ENCODE peak calls at places on chromosomes 3 and 15, in four cellular contexts. One of them, this sample, is unnamed.

GRCh38 chr3:78091478-78092119 is 1051.7 kb downstream of the ROBO2 start:
- DNase-seq in K562: no peak
- DNase-seq in GM12878: no peak
- DNase-seq in H1: no peak
- DNase-seq in this sample: no peak

GRCh38 chr3:166608132-166608531 is 770.9 kb upstream of the BCHE start:
- DNase-seq in H1: no peak
- DNase-seq in GM12878: no peak
- DNase-seq in K562: no peak
- DNase-seq in this sample: no peak

GRCh38 chr15:31271224-31271635 is 55.4 kb upstream of the KLF13 start:
- DNase-seq in GM12878: no peak
- DNase-seq in H1: peak; percentile 29
- DNase-seq in K562: no peak
- DNase-seq in this sample: no peak

GRCh38 chr3:37272743-37273142 is 98.4 kb upstream of the LRRFIP2 start:
- DNase-seq in H1: no peak
- DNase-seq in K562: no peak
- DNase-seq in GM12878: no peak
- DNase-seq in this sample: no peak

GRCh38 chr3:120348065-120348980 is 831 bp downstream of the LRRC58 start:
- DNase-seq in K562: no peak
- DNase-seq in H1: no peak
- DNase-seq in GM12878: no peak
- DNase-seq in this sample: no peak

GRCh38 chr15:59247364-59247763 is 40.7 kb downstream of the LDHAL6B start:
- DNase-seq in GM12878: no peak
- DNase-seq in H1: peak; percentile 65
- DNase-seq in K562: no peak
- DNase-seq in this sample: no peak

GRCh38 chr3:94173667-94174434 is 111.0 kb downstream of the NSUN3 start:
- DNase-seq in K562: no peak
- DNase-seq in H1: no peak
- DNase-seq in GM12878: no peak
- DNase-seq in this sample: no peak

GRCh38 chr3:136261826-136262225 is 11.7 kb downstream of the PCCB start:
- DNase-seq in GM12878: no peak
- DNase-seq in H1: peak; percentile 7
- DNase-seq in K562: no peak
- DNase-seq in this sample: no peak

GRCh38 chr3:134074790-134075567 is 45.3 kb upstream of the SLCO2A1 start:
- DNase-seq in GM12878: no peak
- DNase-seq in H1: peak; percentile 17
- DNase-seq in K562: no peak
- DNase-seq in this sample: no peak

GRCh38 chr15:76711351-76711827 is 193.8 kb downstream of the SCAPER start:
- DNase-seq in K562: no peak
- DNase-seq in GM12878: peak; percentile 85
- DNase-seq in H1: no peak
- DNase-seq in this sample: no peak

GRCh38 chr3:183033746-183034145 is 53.4 kb upstream of the DCUN1D1 start:
- DNase-seq in GM12878: no peak
- DNase-seq in H1: no peak
- DNase-seq in K562: no peak
- DNase-seq in this sample: no peak

GRCh38 chr3:187519428-187519890 is 150.7 kb downstream of the SST start:
- DNase-seq in K562: no peak
- DNase-seq in GM12878: no peak
- DNase-seq in H1: peak; percentile 51
- DNase-seq in this sample: no peak

GRCh38 chr15:74723754-74724334 is 1.5 kb downstream of the CYP1A1 start:
- DNase-seq in K562: peak; percentile 64
- DNase-seq in GM12878: no peak
- DNase-seq in H1: peak; percentile 49
- DNase-seq in this sample: peak; percentile 77

GRCh38 chr3:161744366-161744765 is 247.8 kb downstream of the OTOL1 start:
- DNase-seq in K562: no peak
- DNase-seq in GM12878: no peak
- DNase-seq in H1: no peak
- DNase-seq in this sample: no peak

GRCh38 chr3:120381503-120381902 is 32.3 kb upstream of the LRRC58 start:
- DNase-seq in H1: no peak
- DNase-seq in GM12878: no peak
- DNase-seq in K562: no peak
- DNase-seq in this sample: no peak

GRCh38 chr3:168081856-168082255 is 13.9 kb downstream of the GOLIM4 start:
- DNase-seq in GM12878: no peak
- DNase-seq in K562: no peak
- DNase-seq in H1: no peak
- DNase-seq in this sample: no peak

GRCh38 chr3:146594843-146595482 is 10.2 kb downstream of the PLSCR5 start:
- DNase-seq in GM12878: no peak
- DNase-seq in K562: no peak
- DNase-seq in H1: no peak
- DNase-seq in this sample: peak; percentile 16

GRCh38 chr3:66010348-66011097 is 28.2 kb downstream of the MAGI1 start:
- DNase-seq in K562: no peak
- DNase-seq in H1: no peak
- DNase-seq in GM12878: no peak
- DNase-seq in this sample: peak; percentile 22

GRCh38 chr3:38650248-38650940 is 907 bp upstream of the SCN5A start:
- DNase-seq in K562: no peak
- DNase-seq in GM12878: no peak
- DNase-seq in H1: peak; percentile 49
- DNase-seq in this sample: no peak

GRCh38 chr15:56805466-56806146 is 72.3 kb upstream of the ZNF280D start:
- DNase-seq in K562: no peak
- DNase-seq in GM12878: no peak
- DNase-seq in H1: no peak
- DNase-seq in this sample: peak; percentile 65

GRCh38 chr3:188594137-188594536 is 440.2 kb downstream of the LPP start:
- DNase-seq in H1: no peak
- DNase-seq in GM12878: no peak
- DNase-seq in K562: no peak
- DNase-seq in this sample: no peak

GRCh38 chr3:132347095-132347494 is 29.9 kb downstream of the ACP3 start:
- DNase-seq in K562: no peak
- DNase-seq in H1: no peak
- DNase-seq in GM12878: no peak
- DNase-seq in this sample: no peak

GRCh38 chr15:77840962-77841361 is 208.2 kb upstream of the LINGO1 start:
- DNase-seq in GM12878: no peak
- DNase-seq in K562: no peak
- DNase-seq in H1: no peak
- DNase-seq in this sample: no peak

GRCh38 chr3:146256851-146257486 is 6.1 kb upstream of the PLSCR4 start:
- DNase-seq in H1: no peak
- DNase-seq in K562: no peak
- DNase-seq in GM12878: no peak
- DNase-seq in this sample: no peak

GRCh38 chr3:126959921-126960603 is 22.9 kb upstream of the PLXNA1 start:
- DNase-seq in H1: no peak
- DNase-seq in GM12878: no peak
- DNase-seq in K562: no peak
- DNase-seq in this sample: no peak

GRCh38 chr15:92393287-92393993 is at the start of gene ST8SIA2:
- DNase-seq in K562: no peak
- DNase-seq in H1: peak; percentile 87
- DNase-seq in GM12878: no peak
- DNase-seq in this sample: no peak

GRCh38 chr3:159856496-159857098 is 132.0 kb upstream of the IL12A start:
- DNase-seq in H1: no peak
- DNase-seq in GM12878: no peak
- DNase-seq in K562: no peak
- DNase-seq in this sample: no peak

GRCh38 chr15:73597036-73597638 is 36.1 kb downstream of the NPTN start:
- DNase-seq in GM12878: no peak
- DNase-seq in K562: no peak
- DNase-seq in H1: no peak
- DNase-seq in this sample: no peak

GRCh38 chr15:73593278-73594074 is 39.7 kb downstream of the NPTN start:
- DNase-seq in GM12878: no peak
- DNase-seq in K562: no peak
- DNase-seq in H1: no peak
- DNase-seq in this sample: no peak

GRCh38 chr15:73594109-73594508 is 39.1 kb downstream of the NPTN start:
- DNase-seq in H1: no peak
- DNase-seq in K562: no peak
- DNase-seq in GM12878: no peak
- DNase-seq in this sample: no peak

GRCh38 chr15:73598540-73599195 is 34.5 kb downstream of the NPTN start:
- DNase-seq in H1: no peak
- DNase-seq in K562: no peak
- DNase-seq in GM12878: no peak
- DNase-seq in this sample: no peak

GRCh38 chr15:73596214-73596613 is 37.0 kb downstream of the NPTN start:
- DNase-seq in K562: no peak
- DNase-seq in GM12878: no peak
- DNase-seq in H1: no peak
- DNase-seq in this sample: no peak
- H3K79me2 ChIP-seq in K562: peaks cover 76% of the 10 kb centered on the region
- H3K79me2 ChIP-seq in GM12878: peaks cover 31% of the 10 kb centered on the region
- H3K79me2 ChIP-seq in H1: peaks cover 3% of the 10 kb centered on the region
- H3K79me2 ChIP-seq in this sample: peaks cover 97% of the 10 kb centered on the region

GRCh38 chr3:70094197-70094596 is 94.7 kb downstream of the SAMMSON start:
- DNase-seq in GM12878: no peak
- DNase-seq in K562: no peak
- DNase-seq in H1: no peak
- DNase-seq in this sample: no peak
- TF ChIP-seq EGR1 in GM12878: no peak
- TF ChIP-seq EGR1 in K562: no peak
- TF ChIP-seq EGR1 in H1: no peak
- TF ChIP-seq EGR1 in this sample: no peak

GRCh38 chr3:44326035-44326434 is 12.5 kb upstream of the TCAIM start:
- DNase-seq in K562: no peak
- DNase-seq in GM12878: no peak
- DNase-seq in H1: no peak
- DNase-seq in this sample: no peak
- TF ChIP-seq EZH2 in K562: no peak
- TF ChIP-seq EZH2 in GM12878: no peak
- TF ChIP-seq EZH2 in H1: no peak
- TF ChIP-seq EZH2 in this sample: no peak

GRCh38 chr15:98731712-98732450 is 83.5 kb downstream of the IGF1R start:
- DNase-seq in K562: no peak
- DNase-seq in GM12878: no peak
- DNase-seq in H1: no peak
- DNase-seq in this sample: no peak
- H3K79me2 ChIP-seq in K562: no peaks in the 10 kb centered on the region
- H3K79me2 ChIP-seq in GM12878: no peaks in the 10 kb centered on the region
- H3K79me2 ChIP-seq in H1: peaks cover 13% of the 10 kb centered on the region
- H3K79me2 ChIP-seq in this sample: no peaks in the 10 kb centered on the region

GRCh38 chr3:15356186-15356585 is 23.8 kb upstream of the SH3BP5 start:
- DNase-seq in K562: no peak
- DNase-seq in H1: no peak
- DNase-seq in GM12878: no peak
- DNase-seq in this sample: no peak

GRCh38 chr3:15350141-15350540 is 17.8 kb upstream of the SH3BP5 start:
- DNase-seq in H1: no peak
- DNase-seq in K562: no peak
- DNase-seq in GM12878: no peak
- DNase-seq in this sample: no peak

GRCh38 chr3:15359677-15360397 is 27.5 kb upstream of the SH3BP5 start:
- DNase-seq in GM12878: no peak
- DNase-seq in H1: no peak
- DNase-seq in K562: no peak
- DNase-seq in this sample: no peak

DNA sequence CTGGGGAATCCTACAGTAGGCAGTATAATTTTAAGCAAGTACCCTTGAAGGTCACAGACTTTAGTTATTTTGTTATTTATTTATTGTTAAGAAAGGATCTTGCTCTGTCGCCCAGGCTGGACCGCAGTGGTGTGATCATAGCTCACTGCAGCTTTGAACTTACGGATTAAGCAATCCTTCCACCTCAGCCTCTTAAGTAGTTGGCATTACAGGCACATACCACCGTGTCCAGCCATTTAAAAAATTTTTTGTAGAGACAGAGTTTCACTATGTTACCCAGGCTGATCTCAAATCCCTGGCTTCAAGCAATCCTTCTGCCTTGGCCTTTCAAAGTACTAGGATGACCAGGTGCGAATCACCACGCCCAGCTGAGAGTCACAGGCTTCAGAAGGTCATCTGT is 22.1 kb upstream of the SH3BP5 start:
- DNase-seq in H1: no peak
- DNase-seq in GM12878: no peak
- DNase-seq in K562: no peak
- DNase-seq in this sample: no peak
- TF ChIP-seq EGR1 in H1: no peak
- TF ChIP-seq EGR1 in GM12878: no peak
- TF ChIP-seq EGR1 in K562: no peak
- TF ChIP-seq EGR1 in this sample: no peak

GRCh38 chr15:70014311-70014707 is 83.4 kb downstream of the TLE3 start:
- DNase-seq in K562: no peak
- DNase-seq in H1: no peak
- DNase-seq in GM12878: no peak
- DNase-seq in this sample: no peak

GRCh38 chr15:70013647-70014310 is 83.9 kb downstream of the TLE3 start:
- DNase-seq in K562: no peak
- DNase-seq in GM12878: no peak
- DNase-seq in H1: no peak
- DNase-seq in this sample: no peak

GRCh38 chr15:70017025-70017424 is 80.7 kb downstream of the TLE3 start:
- DNase-seq in K562: no peak
- DNase-seq in H1: no peak
- DNase-seq in GM12878: no peak
- DNase-seq in this sample: no peak

GRCh38 chr15:70016511-70016994 is 81.2 kb downstream of the TLE3 start:
- DNase-seq in GM12878: peak; percentile 82
- DNase-seq in K562: no peak
- DNase-seq in H1: no peak
- DNase-seq in this sample: no peak

GRCh38 chr15:70014860-70015490 is 82.7 kb downstream of the TLE3 start:
- DNase-seq in H1: peak; percentile 69
- DNase-seq in GM12878: peak; percentile 93
- DNase-seq in K562: no peak
- DNase-seq in this sample: no peak
- TF ChIP-seq EZH2 in H1: no peak
- TF ChIP-seq EZH2 in GM12878: no peak
- TF ChIP-seq EZH2 in K562: no peak
- TF ChIP-seq EZH2 in this sample: no peak

DNA sequence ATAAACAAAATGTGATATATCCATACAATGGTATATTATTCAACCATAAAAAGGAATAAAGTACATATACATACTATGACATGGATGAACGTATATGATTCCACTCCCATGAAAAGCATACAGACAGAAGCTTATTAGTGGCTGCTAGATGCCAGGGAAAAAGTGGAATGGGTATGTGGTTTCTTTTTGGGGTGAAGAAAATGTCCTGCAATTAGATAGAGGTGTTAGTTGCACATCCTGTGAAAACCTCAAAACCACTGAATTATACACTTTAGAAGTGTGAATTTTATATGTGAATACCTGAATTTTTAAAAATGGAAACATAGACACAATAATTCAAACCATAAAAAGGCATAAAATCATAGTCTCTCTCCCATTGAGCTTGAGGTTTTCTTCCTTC is 11.2 kb downstream of the DENND6A start:
- DNase-seq in GM12878: no peak
- DNase-seq in H1: no peak
- DNase-seq in K562: no peak
- DNase-seq in this sample: no peak
- H3K79me2 ChIP-seq in GM12878: peaks cover 9% of the 10 kb centered on the region
- H3K79me2 ChIP-seq in H1: no peaks in the 10 kb centered on the region
- H3K79me2 ChIP-seq in K562: peaks cover 11% of the 10 kb centered on the region
- H3K79me2 ChIP-seq in this sample: peaks cover 68% of the 10 kb centered on the region